ENCODE peak calls at places on chromosome 2, in nine cellular contexts. One of them, this sample, is unnamed.

GRCh38 chr2:8416172-8416571 is 265.7 kb upstream of the ID2 start:
- DNase-seq in fibroblast of lung: no peak
- DNase-seq in neural crest cell: no peak
- DNase-seq in fibroblast of pulmonary artery: no peak
- DNase-seq in left ventricle myocardium inferior: no peak
- DNase-seq in chondrocyte: no peak
- DNase-seq in OCI-LY7: no peak
- DNase-seq in psoas muscle: no peak
- DNase-seq in BE2C: no peak
- DNase-seq in this sample: no peak

GRCh38 chr2:43634604-43635306 is 2.3 kb upstream of the PLEKHH2 start:
- DNase-seq in fibroblast of lung: peak
- DNase-seq in neural crest cell: no peak
- DNase-seq in fibroblast of pulmonary artery: peak
- DNase-seq in left ventricle myocardium inferior: no peak
- DNase-seq in chondrocyte: no peak
- DNase-seq in OCI-LY7: peak
- DNase-seq in psoas muscle: no peak
- DNase-seq in BE2C: no peak
- DNase-seq in this sample: no peak

GRCh38 chr2:202963712-202964111 is 51.0 kb upstream of the NBEAL1 start:
- DNase-seq in fibroblast of lung: no peak
- DNase-seq in neural crest cell: no peak
- DNase-seq in fibroblast of pulmonary artery: no peak
- DNase-seq in left ventricle myocardium inferior: no peak
- DNase-seq in chondrocyte: no peak
- DNase-seq in OCI-LY7: no peak
- DNase-seq in psoas muscle: no peak
- DNase-seq in BE2C: no peak
- DNase-seq in this sample: no peak

GRCh38 chr2:241986836-241987641 is 117.5 kb downstream of the RTP5 start:
- DNase-seq in fibroblast of lung: no peak
- DNase-seq in neural crest cell: no peak
- DNase-seq in fibroblast of pulmonary artery: no peak
- DNase-seq in left ventricle myocardium inferior: no peak
- DNase-seq in chondrocyte: no peak
- DNase-seq in OCI-LY7: no peak
- DNase-seq in psoas muscle: no peak
- DNase-seq in BE2C: no peak
- DNase-seq in this sample: no peak

GRCh38 chr2:207616185-207616584 is 9.0 kb downstream of the METTL21A start:
- DNase-seq in fibroblast of lung: peak
- DNase-seq in neural crest cell: no peak
- DNase-seq in fibroblast of pulmonary artery: peak
- DNase-seq in left ventricle myocardium inferior: no peak
- DNase-seq in chondrocyte: no peak
- DNase-seq in OCI-LY7: no peak
- DNase-seq in psoas muscle: no peak
- DNase-seq in BE2C: no peak
- DNase-seq in this sample: no peak

GRCh38 chr2:148614332-148615049 is 30.1 kb upstream of the EPC2 start:
- DNase-seq in fibroblast of lung: peak
- DNase-seq in neural crest cell: no peak
- DNase-seq in fibroblast of pulmonary artery: peak
- DNase-seq in left ventricle myocardium inferior: no peak
- DNase-seq in chondrocyte: no peak
- DNase-seq in OCI-LY7: no peak
- DNase-seq in psoas muscle: no peak
- DNase-seq in BE2C: no peak
- DNase-seq in this sample: peak

GRCh38 chr2:25491003-25491696 is 149.4 kb upstream of the DNMT3A start:
- DNase-seq in fibroblast of lung: peak
- DNase-seq in neural crest cell: no peak
- DNase-seq in fibroblast of pulmonary artery: peak
- DNase-seq in left ventricle myocardium inferior: no peak
- DNase-seq in chondrocyte: no peak
- DNase-seq in OCI-LY7: no peak
- DNase-seq in psoas muscle: no peak
- DNase-seq in BE2C: no peak
- DNase-seq in this sample: no peak

GRCh38 chr2:39996653-39997080 is 217.6 kb upstream of the THUMPD2 start:
- DNase-seq in fibroblast of lung: peak
- DNase-seq in neural crest cell: no peak
- DNase-seq in fibroblast of pulmonary artery: peak
- DNase-seq in left ventricle myocardium inferior: no peak
- DNase-seq in chondrocyte: no peak
- DNase-seq in OCI-LY7: peak
- DNase-seq in psoas muscle: no peak
- DNase-seq in BE2C: no peak
- DNase-seq in this sample: no peak

GRCh38 chr2:224723606-224724217 is 7.5 kb upstream of the CCDC195 start:
- DNase-seq in fibroblast of lung: peak
- DNase-seq in neural crest cell: no peak
- DNase-seq in fibroblast of pulmonary artery: no peak
- DNase-seq in left ventricle myocardium inferior: no peak
- DNase-seq in chondrocyte: no peak
- DNase-seq in OCI-LY7: no peak
- DNase-seq in psoas muscle: no peak
- DNase-seq in BE2C: no peak
- DNase-seq in this sample: no peak

GRCh38 chr2:224716921-224717320 is 756 bp upstream of the CCDC195 start:
- DNase-seq in fibroblast of lung: no peak
- DNase-seq in neural crest cell: no peak
- DNase-seq in fibroblast of pulmonary artery: no peak
- DNase-seq in left ventricle myocardium inferior: no peak
- DNase-seq in chondrocyte: no peak
- DNase-seq in OCI-LY7: no peak
- DNase-seq in psoas muscle: no peak
- DNase-seq in BE2C: no peak
- DNase-seq in this sample: no peak

GRCh38 chr2:224722777-224723176 is 6.6 kb upstream of the CCDC195 start:
- DNase-seq in fibroblast of lung: no peak
- DNase-seq in neural crest cell: no peak
- DNase-seq in fibroblast of pulmonary artery: no peak
- DNase-seq in left ventricle myocardium inferior: no peak
- DNase-seq in chondrocyte: no peak
- DNase-seq in OCI-LY7: no peak
- DNase-seq in psoas muscle: no peak
- DNase-seq in BE2C: no peak
- DNase-seq in this sample: no peak

GRCh38 chr2:224722250-224722649 is 6.1 kb upstream of the CCDC195 start:
- DNase-seq in fibroblast of lung: peak
- DNase-seq in neural crest cell: no peak
- DNase-seq in fibroblast of pulmonary artery: no peak
- DNase-seq in left ventricle myocardium inferior: no peak
- DNase-seq in chondrocyte: no peak
- DNase-seq in OCI-LY7: no peak
- DNase-seq in psoas muscle: no peak
- DNase-seq in BE2C: no peak
- DNase-seq in this sample: no peak
- TF ChIP-seq CTCF in fibroblast of lung: no peak
- TF ChIP-seq CTCF in neural crest cell: no peak
- TF ChIP-seq CTCF in fibroblast of pulmonary artery: no peak
- TF ChIP-seq CTCF in left ventricle myocardium inferior: no peak
- TF ChIP-seq CTCF in chondrocyte: no peak
- TF ChIP-seq CTCF in OCI-LY7: no peak
- TF ChIP-seq CTCF in psoas muscle: no peak
- TF ChIP-seq CTCF in BE2C: no peak
- TF ChIP-seq CTCF in this sample: no peak

DNA sequence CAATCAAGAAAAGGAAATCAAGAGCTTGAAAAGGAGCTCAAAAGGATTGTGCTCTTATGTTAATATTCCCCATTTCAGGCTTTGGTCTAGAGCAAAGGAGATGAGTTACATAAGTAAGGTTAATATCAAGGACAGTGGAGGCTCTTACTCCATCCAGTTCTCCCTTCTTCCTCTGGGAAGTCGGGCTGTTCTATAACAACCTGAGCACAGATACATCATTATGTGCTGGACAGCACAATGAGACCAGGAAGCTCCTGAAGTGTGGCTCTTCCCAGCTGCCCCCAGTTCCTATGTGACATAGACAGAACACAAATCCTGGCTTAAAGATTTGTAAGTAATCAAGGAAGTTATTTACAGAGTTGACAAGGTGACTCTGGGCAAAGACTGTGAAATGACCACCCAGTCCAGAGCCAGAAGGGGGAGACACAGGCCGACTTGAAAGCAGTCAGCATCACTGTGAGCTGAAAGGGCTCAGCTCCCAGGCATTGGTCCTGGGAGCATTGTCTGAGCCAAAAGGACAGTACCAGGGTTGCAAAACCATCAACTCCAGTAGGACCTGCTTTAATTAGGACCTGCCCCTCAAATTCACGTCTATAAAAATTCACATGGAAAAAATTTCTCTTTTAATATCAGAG is 917.6 kb upstream of the ACVR2A start:
- DNase-seq in fibroblast of lung: peak
- DNase-seq in neural crest cell: peak
- DNase-seq in fibroblast of pulmonary artery: peak
- DNase-seq in left ventricle myocardium inferior: no peak
- DNase-seq in chondrocyte: no peak
- DNase-seq in OCI-LY7: peak
- DNase-seq in psoas muscle: peak
- DNase-seq in BE2C: peak
- DNase-seq in this sample: no peak
- TF ChIP-seq CTCF in fibroblast of lung: peak
- TF ChIP-seq CTCF in neural crest cell: peak
- TF ChIP-seq CTCF in fibroblast of pulmonary artery: peak
- TF ChIP-seq CTCF in left ventricle myocardium inferior: peak
- TF ChIP-seq CTCF in chondrocyte: peak
- TF ChIP-seq CTCF in OCI-LY7: peak
- TF ChIP-seq CTCF in psoas muscle: peak
- TF ChIP-seq CTCF in BE2C: no peak
- TF ChIP-seq CTCF in this sample: no peak

DNA sequence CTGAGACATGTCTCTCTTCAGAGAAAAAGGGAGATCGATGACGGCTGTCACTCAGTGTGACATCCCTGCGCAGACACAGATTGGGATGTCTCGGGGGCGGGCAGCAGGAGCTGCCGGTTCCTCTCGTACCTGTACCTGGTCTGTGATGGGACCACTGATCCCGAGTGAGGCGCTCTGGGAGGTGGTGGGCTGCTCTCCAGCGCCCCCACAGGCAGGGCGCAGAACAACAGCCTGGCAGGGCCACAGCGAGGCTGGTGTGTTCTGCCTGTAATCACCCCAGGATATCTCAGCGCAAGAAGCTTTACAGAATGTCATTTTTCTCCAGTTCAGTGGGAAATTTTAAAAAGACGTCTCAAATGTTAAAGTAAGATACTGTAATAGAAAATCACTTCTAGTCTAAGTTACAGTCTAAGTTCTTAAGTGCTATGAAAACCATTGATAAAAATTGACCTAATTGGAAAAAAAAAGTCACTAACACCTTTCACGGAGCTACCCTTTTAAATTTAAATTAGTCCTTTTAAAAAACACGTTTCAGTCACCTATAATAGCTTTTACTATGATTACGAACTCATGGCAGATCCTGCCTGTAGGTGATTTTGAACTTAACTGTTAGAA is 189.8 kb downstream of the SNTG2 start:
- DNase-seq in fibroblast of lung: no peak
- DNase-seq in neural crest cell: peak
- DNase-seq in fibroblast of pulmonary artery: no peak
- DNase-seq in left ventricle myocardium inferior: no peak
- DNase-seq in chondrocyte: no peak
- DNase-seq in OCI-LY7: peak
- DNase-seq in psoas muscle: no peak
- DNase-seq in BE2C: peak
- DNase-seq in this sample: no peak
- TF ChIP-seq CTCF in fibroblast of lung: peak
- TF ChIP-seq CTCF in neural crest cell: peak
- TF ChIP-seq CTCF in fibroblast of pulmonary artery: peak
- TF ChIP-seq CTCF in left ventricle myocardium inferior: peak
- TF ChIP-seq CTCF in chondrocyte: peak
- TF ChIP-seq CTCF in OCI-LY7: peak
- TF ChIP-seq CTCF in psoas muscle: peak
- TF ChIP-seq CTCF in BE2C: peak
- TF ChIP-seq CTCF in this sample: peak

GRCh38 chr2:191014653-191015020 is 666 bp upstream of the STAT1 start:
- DNase-seq in fibroblast of lung: no peak
- DNase-seq in neural crest cell: no peak
- DNase-seq in fibroblast of pulmonary artery: no peak
- DNase-seq in left ventricle myocardium inferior: no peak
- DNase-seq in chondrocyte: no peak
- DNase-seq in OCI-LY7: no peak
- DNase-seq in psoas muscle: no peak
- DNase-seq in BE2C: no peak
- DNase-seq in this sample: no peak

GRCh38 chr2:191013617-191013875 is 425 bp downstream of the STAT1 start:
- DNase-seq in fibroblast of lung: no peak
- DNase-seq in neural crest cell: no peak
- DNase-seq in fibroblast of pulmonary artery: no peak
- DNase-seq in left ventricle myocardium inferior: no peak
- DNase-seq in chondrocyte: no peak
- DNase-seq in OCI-LY7: peak
- DNase-seq in psoas muscle: no peak
- DNase-seq in BE2C: no peak
- DNase-seq in this sample: no peak

GRCh38 chr2:191015229-191015628 is 1.3 kb upstream of the STAT1 start:
- DNase-seq in fibroblast of lung: no peak
- DNase-seq in neural crest cell: no peak
- DNase-seq in fibroblast of pulmonary artery: no peak
- DNase-seq in left ventricle myocardium inferior: no peak
- DNase-seq in chondrocyte: no peak
- DNase-seq in OCI-LY7: no peak
- DNase-seq in psoas muscle: no peak
- DNase-seq in BE2C: no peak
- DNase-seq in this sample: no peak

GRCh38 chr2:191012845-191013616 is 940 bp downstream of the STAT1 start:
- DNase-seq in fibroblast of lung: peak
- DNase-seq in neural crest cell: no peak
- DNase-seq in fibroblast of pulmonary artery: peak
- DNase-seq in left ventricle myocardium inferior: no peak
- DNase-seq in chondrocyte: no peak
- DNase-seq in OCI-LY7: no peak
- DNase-seq in psoas muscle: no peak
- DNase-seq in BE2C: no peak
- DNase-seq in this sample: no peak

DNA sequence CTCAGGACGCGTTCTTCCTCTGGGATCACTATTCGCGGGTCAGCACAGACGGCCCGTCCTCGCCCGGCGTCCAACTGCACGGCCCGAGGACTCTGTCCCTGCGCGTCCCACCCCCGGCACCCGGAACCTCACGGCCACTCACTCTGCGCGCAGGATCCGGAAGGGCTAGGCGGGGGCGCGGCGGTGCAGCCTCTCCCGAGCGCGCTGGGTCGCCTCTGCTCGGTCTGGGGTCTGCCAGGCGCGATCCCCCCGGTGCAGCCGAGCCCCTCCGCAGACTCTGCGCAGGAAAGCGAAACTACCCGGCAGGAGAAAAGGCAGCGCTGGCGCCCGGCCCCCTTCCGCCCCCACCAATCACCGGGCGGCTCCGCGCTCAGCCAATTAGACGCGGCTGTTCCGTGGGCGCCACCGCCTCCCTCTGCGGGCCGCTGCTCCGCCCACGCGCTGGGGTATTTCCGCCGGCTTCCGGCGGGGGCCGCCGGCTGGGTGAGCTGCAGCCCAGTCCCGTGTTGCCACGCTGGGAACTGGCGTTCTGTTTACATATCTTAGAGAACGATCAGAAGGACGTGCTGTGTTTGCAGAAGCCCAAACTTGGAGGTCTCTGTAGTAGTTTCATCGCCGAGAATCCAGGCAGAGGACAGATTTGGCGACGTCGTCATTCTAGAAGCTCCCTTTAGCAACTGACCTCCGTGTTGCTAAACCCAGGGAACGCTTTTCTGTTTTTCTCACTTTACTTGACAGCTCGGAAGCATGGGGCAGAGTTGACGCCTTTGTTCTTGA is at the start of gene STAT1:
- DNase-seq in fibroblast of lung: peak
- DNase-seq in neural crest cell: peak
- DNase-seq in fibroblast of pulmonary artery: peak
- DNase-seq in left ventricle myocardium inferior: peak
- DNase-seq in chondrocyte: peak
- DNase-seq in OCI-LY7: peak
- DNase-seq in psoas muscle: peak
- DNase-seq in BE2C: peak
- DNase-seq in this sample: peak
- TF ChIP-seq CTCF in fibroblast of lung: no peak
- TF ChIP-seq CTCF in neural crest cell: no peak
- TF ChIP-seq CTCF in fibroblast of pulmonary artery: no peak
- TF ChIP-seq CTCF in left ventricle myocardium inferior: peak
- TF ChIP-seq CTCF in chondrocyte: peak
- TF ChIP-seq CTCF in OCI-LY7: no peak
- TF ChIP-seq CTCF in psoas muscle: no peak
- TF ChIP-seq CTCF in BE2C: peak
- TF ChIP-seq CTCF in this sample: no peak